ENCODE peak calls at places on chromosomes 3 and 15, in five cellular contexts. F is fibroblast of lung, M is mammary epithelial cell, L is neural progenitor cell, Z is HCT116. O is an unnamed sample.
A peak's percentile ranks its signal among the peaks of the same experiment; 100 is the strongest.

GRCh38 chr3:45943207-45943846 is at the start of gene CXCR6:
- DNase-seq in Z (no peak), M (peak; percentile 20), F (no peak), L (no peak), O (no peak)

GRCh38 chr3:37287776-37288175 is 113.4 kb upstream of the LRRFIP2 start:
- DNase-seq in L (no peak), Z (no peak), M (peak; percentile 84), F (peak; percentile 13), O (no peak)

GRCh38 chr3:45329779-45330305 is 58.5 kb upstream of the LARS2 start:
- DNase-seq in Z (no peak), L (no peak), M (no peak), F (no peak), O (no peak)

GRCh38 chr3:27714101-27714526 is 8.0 kb downstream of the EOMES start:
- DNase-seq in Z (no peak), F (no peak), M (no peak), L (no peak), O (no peak)

GRCh38 chr15:101192081-101192480 is 59.8 kb downstream of the CHSY1 start:
- DNase-seq in Z (no peak), L (no peak), F (no peak), M (no peak), O (no peak)

GRCh38 chr15:77665530-77666295 is 33.0 kb upstream of the LINGO1 start:
- DNase-seq in M (no peak), Z (no peak), L (no peak), F (no peak), O (no peak)

GRCh38 chr3:159854500-159855124 is 134.0 kb upstream of the IL12A start:
- DNase-seq in Z (peak; percentile 59), L (no peak), M (peak; percentile 86), F (peak; percentile 81), O (peak; percentile 99)

GRCh38 chr15:100918690-100919480 is at the start of gene LRRK1:
- DNase-seq in F (peak; percentile 38), L (peak; percentile 56), Z (no peak), M (peak; percentile 60), O (peak; percentile 50)

GRCh38 chr3:156617145-156617544 is 57.2 kb upstream of the TIPARP start:
- DNase-seq in F (no peak), L (no peak), Z (no peak), M (peak; percentile 54), O (no peak)

GRCh38 chr3:52270252-52270754 is 8.1 kb downstream of the WDR82 start:
- DNase-seq in F (no peak), L (no peak), Z (no peak), M (no peak), O (no peak)

GRCh38 chr3:161291191-161291901 is 70.2 kb downstream of the NMD3 start:
- DNase-seq in M (peak; percentile 85), L (no peak), Z (no peak), F (no peak), O (peak; percentile 79)

GRCh38 chr3:21752749-21753347 is 1.8 kb upstream of the ZNF385D start:
- DNase-seq in F (peak; percentile 84), Z (no peak), M (peak; percentile 63), L (peak; percentile 74), O (no peak)

GRCh38 chr3:72738752-72739520 is 109.3 kb downstream of the SHQ1 start:
- DNase-seq in Z (no peak), M (no peak), F (peak; percentile 13), L (peak; percentile 91), O (peak; percentile 50)

GRCh38 chr3:188208751-188209433 is 54.9 kb downstream of the LPP start:
- DNase-seq in L (no peak), M (no peak), Z (no peak), F (peak; percentile 54), O (no peak)

GRCh38 chr15:57505056-57505713 is 86.5 kb upstream of the MYZAP start:
- DNase-seq in M (no peak), L (no peak), Z (no peak), F (peak; percentile 16), O (peak; percentile 17)

GRCh38 chr3:175312766-175313165 is 453.6 kb downstream of the NAALADL2 start:
- DNase-seq in M (no peak), F (no peak), L (no peak), Z (no peak), O (no peak)

GRCh38 chr15:77748078-77749064 is 115.7 kb upstream of the LINGO1 start:
- DNase-seq in Z (peak; percentile 7), F (no peak), L (no peak), M (no peak), O (no peak)

GRCh38 chr15:29568840-29569532 is 253.3 kb downstream of the TJP1 start:
- DNase-seq in Z (peak; percentile 38), M (peak; percentile 26), L (peak; percentile 60), F (no peak), O (no peak)

GRCh38 chr3:181727122-181728036 is 15.7 kb downstream of the SOX2 start:
- DNase-seq in Z (no peak), F (no peak), L (peak; percentile 82), M (no peak), O (no peak)
- TF ChIP-seq EZH2 in Z (no peak), F (peak; percentile 53), L (no peak), M (peak; percentile 84), O (no peak)

GRCh38 chr3:124758851-124759635 is 28.8 kb downstream of the UMPS start:
- DNase-seq in Z (no peak), L (no peak), F (no peak), M (no peak), O (no peak)
- H3K27ac ChIP-seq in Z (no peak overlapping the region), L (no peak overlapping the region), F (no peak overlapping the region), M (no peak overlapping the region), O (no peak overlapping the region)

DNA sequence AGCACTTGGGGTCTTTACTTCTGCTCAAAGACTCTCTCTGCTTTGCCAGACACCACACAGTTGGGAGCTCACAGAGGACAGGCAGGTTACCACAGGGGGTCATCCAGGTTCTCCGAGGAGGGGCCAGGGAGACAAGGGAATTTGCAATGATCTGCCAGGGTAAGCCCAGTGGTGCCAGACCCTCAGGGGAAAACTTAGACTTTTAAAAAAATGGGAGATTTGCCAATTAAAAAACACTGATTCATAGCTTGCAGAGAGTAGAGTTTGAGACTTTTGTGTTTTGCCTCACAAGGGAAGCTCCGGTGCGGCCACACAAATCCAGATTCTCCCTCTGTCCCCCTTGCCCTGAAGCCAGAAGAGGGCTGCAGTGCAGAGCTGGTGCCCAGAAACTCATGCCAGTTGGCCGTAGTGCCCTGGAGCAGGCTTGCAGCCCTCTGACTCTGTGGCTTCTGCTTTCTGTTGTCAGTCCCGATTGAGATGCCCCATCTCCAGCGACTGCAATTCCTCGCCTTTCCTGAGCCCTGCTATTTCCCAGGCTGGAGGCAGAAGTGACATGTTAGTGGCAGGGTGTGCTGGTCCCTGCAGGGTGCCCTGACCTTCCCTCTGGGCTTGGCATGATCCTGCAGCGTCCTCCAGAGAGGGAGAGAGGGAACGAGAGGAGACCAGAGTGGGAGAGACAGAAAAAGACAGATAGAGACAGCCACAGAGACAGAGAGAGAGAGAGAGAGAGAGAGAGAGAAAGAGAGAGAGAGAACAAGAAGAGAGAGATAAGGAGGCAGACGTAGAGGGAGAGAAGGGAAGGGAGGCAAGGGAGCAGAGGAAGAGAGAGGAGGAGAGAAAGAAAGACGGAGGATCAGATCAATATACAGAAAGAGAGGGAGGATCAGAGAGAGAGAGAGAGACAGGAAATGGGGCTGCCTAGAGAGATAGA is 46.0 kb downstream of the RHCG start:
- DNase-seq in L (no peak), M (no peak), F (no peak), Z (no peak), O (no peak)
- TF ChIP-seq EZH2 in L (no peak), M (no peak), F (no peak), Z (no peak), O (no peak)

GRCh38 chr15:40091861-40092415 is 16.7 kb downstream of the BMF start:
- DNase-seq in M (no peak), L (peak; percentile 85), Z (no peak), F (no peak), O (no peak)

GRCh38 chr15:40092416-40093223 is 16.1 kb downstream of the BMF start:
- DNase-seq in F (peak; percentile 98), Z (no peak), M (no peak), L (peak; percentile 67), O (no peak)

GRCh38 chr15:40094156-40094555 is 14.5 kb downstream of the BMF start:
- DNase-seq in M (no peak), F (no peak), Z (no peak), L (no peak), O (no peak)

GRCh38 chr15:40095381-40096093 is 13.1 kb downstream of the BMF start:
- DNase-seq in F (no peak), M (no peak), L (no peak), Z (no peak), O (no peak)

DNA sequence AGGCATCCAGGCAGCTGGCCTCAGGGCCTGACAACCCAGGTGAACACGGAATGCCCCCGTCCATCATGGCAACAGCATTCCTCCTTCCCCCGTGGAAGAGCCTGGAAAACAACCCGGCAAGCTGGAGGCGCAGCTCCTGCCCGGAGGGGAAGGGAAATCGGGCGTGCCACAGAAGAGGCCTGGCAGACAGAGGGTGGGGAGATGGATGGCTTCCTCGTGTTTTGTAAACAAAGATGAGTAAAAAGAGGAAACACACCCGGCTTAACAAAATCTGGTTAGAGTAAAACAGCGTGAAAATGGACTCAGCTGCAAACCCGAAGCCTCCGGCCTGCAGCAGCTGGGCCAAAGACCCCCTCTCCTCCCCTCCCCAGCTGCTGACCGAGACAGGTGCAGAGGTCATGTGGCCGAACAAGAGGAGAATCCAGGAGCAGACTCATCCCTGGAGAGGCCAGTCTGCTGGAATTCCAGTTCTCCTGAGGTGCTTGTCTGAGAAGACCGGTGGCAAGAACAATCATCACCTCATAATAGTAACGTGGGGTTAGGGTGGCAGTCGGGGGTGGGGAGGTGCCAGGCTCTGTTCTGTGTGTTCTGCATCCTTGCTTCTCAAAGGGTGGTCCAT is 15.3 kb downstream of the BMF start:
- DNase-seq in F (peak; percentile 36), Z (no peak), L (no peak), M (no peak), O (peak; percentile 74)
- H3K27ac ChIP-seq in F (peak overlapping the region; percentile 69), Z (no peak overlapping the region), L (peak overlapping the region; percentile 39), M (no peak overlapping the region), O (no peak overlapping the region)

GRCh38 chr3:2657408-2657807 is 452.8 kb downstream of the IL5RA start:
- DNase-seq in F (peak; percentile 93), Z (no peak), L (no peak), M (no peak), O (no peak)
- TF ChIP-seq EZH2 in F (no peak), Z (no peak), L (no peak), M (no peak), O (no peak)

GRCh38 chr3:29557825-29558224 is 277.0 kb downstream of the RBMS3 start:
- DNase-seq in Z (no peak), M (no peak), L (no peak), F (no peak), O (no peak)

GRCh38 chr3:29560031-29560430 is 279.2 kb downstream of the RBMS3 start:
- DNase-seq in M (no peak), Z (no peak), F (peak; percentile 24), L (no peak), O (no peak)

GRCh38 chr3:29554584-29554983 is 273.7 kb downstream of the RBMS3 start:
- DNase-seq in L (no peak), Z (no peak), M (no peak), F (no peak), O (no peak)

GRCh38 chr3:29555590-29555989 is 274.7 kb downstream of the RBMS3 start:
- DNase-seq in F (no peak), M (no peak), L (no peak), Z (no peak), O (no peak)

DNA sequence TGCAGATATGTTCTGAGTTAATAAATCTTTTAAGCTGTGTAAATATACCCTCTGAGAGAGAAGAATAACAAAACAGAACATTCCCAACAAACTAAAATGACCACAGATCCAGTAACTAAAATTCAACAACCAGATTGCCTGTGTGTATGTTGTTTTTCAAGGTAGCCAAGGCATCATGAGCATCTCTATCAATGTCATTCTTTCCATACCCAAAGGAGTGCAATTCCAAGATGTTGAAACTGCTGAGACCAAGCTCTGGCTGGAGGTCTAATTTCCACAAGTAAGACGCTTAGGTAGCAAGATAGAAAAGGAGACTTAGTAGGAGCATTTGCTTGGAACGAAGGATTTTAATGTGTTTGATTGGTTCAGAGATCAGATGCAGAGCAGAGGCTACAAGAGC is 276.3 kb downstream of the RBMS3 start:
- DNase-seq in Z (no peak), F (no peak), M (no peak), L (no peak), O (no peak)
- H3K27ac ChIP-seq in Z (no peak overlapping the region), F (no peak overlapping the region), M (no peak overlapping the region), L (no peak overlapping the region), O (no peak overlapping the region)